ENCODE peak calls at places on chromosomes 3 and 15, in ten cellular contexts. U, L, A, S, X, B, C, O, K and F are unnamed samples. For H3K4me1, the result is how much of the 10 kb centered on the place peaks cover.

GRCh38 chr15:60935130-60935529 is 294.0 kb downstream of the RORA start:
- DNase-seq in A (no peak), K (no peak), C (no peak), S (no peak), X (no peak), U (no peak), B (no peak), L (no peak), O (no peak), F (no peak)

GRCh38 chr3:13332158-13332557 is 88.0 kb downstream of the NUP210 start:
- DNase-seq in L (no peak), O (peak), C (no peak), B (no peak), X (peak), S (no peak), A (peak), U (no peak), K (peak), F (no peak)

GRCh38 chr3:195796795-195797194 is 14.9 kb downstream of the MUC4 start:
- DNase-seq in L (no peak), C (no peak), K (no peak), X (no peak), O (no peak), B (no peak), U (no peak), S (no peak), A (no peak), F (no peak)

GRCh38 chr3:169818330-169818729 is 5.6 kb upstream of the LRRC34 start:
- DNase-seq in C (no peak), X (no peak), K (no peak), A (no peak), S (no peak), O (no peak), U (no peak), L (no peak), B (peak), F (no peak)

GRCh38 chr15:42036112-42036905 is 15.5 kb upstream of the PLA2G4E start:
- DNase-seq in A (no peak), X (no peak), K (no peak), U (no peak), B (no peak), L (no peak), O (no peak), C (no peak), S (no peak), F (no peak)

GRCh38 chr3:152834354-152835310 is at the start of gene P2RY1:
- DNase-seq in L (peak), K (no peak), O (peak), U (no peak), X (peak), S (peak), B (peak), C (peak), A (peak), F (peak)

GRCh38 chr3:4741404-4742307 is 237.6 kb upstream of the BHLHE40 start:
- DNase-seq in C (peak), O (peak), B (peak), A (peak), K (no peak), S (peak), X (no peak), U (no peak), L (peak), F (peak)

GRCh38 chr3:59774613-59775012 is 724.8 kb upstream of the CFAP20DC start:
- DNase-seq in B (peak), A (no peak), U (no peak), S (no peak), O (no peak), C (no peak), L (no peak), X (no peak), K (no peak), F (no peak)

GRCh38 chr3:141388823-141389617 is 20.7 kb downstream of the ZBTB38 start:
- DNase-seq in K (no peak), A (no peak), O (no peak), L (no peak), U (no peak), C (no peak), X (no peak), S (no peak), B (no peak), F (no peak)

DNA sequence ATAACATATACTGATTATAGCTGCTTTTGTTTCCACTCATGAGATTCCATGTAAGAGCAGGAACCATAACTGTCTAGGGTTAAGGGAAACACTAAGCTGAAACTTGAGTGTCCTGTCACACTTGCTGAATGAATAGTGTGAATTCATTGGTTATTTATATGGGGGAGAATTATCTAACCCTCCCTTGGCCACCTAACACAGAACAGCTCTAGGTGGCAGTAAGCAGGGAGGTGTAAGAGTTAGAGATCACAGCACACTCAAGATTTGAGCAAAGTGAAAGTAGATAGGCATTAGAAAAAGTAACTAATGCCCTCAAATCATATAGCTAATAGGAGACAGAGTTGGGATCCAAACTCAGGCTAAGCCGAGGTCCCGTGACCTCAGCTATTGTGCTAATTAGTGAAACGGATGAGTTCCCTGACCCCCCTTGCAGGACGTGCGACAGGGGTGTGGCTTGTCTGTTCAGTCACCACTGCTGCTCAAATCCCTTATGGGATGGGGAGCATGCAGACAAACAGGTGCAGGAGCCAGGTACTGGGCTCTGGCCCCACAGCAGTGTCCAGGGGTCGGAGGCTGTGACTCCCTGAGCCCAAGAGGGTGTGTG is 27.7 kb upstream of the ANO10 start:
- DNase-seq in A (no peak), K (no peak), O (no peak), U (no peak), C (no peak), S (no peak), X (no peak), L (no peak), B (no peak), F (no peak)
- TF ChIP-seq CTCF in A (no peak), K (no peak), O (no peak), U (no peak), C (no peak), S (no peak), X (no peak), L (no peak), B (no peak), F (no peak)

GRCh38 chr3:27722957-27723802 is 1.1 kb upstream of the EOMES start:
- DNase-seq in S (no peak), L (no peak), C (no peak), K (no peak), O (no peak), X (no peak), B (no peak), U (no peak), A (no peak), F (no peak)
- H3K4me3 ChIP-seq in S (peak), L (no peak), C (peak), K (peak), O (peak), X (peak), B (no peak), U (peak), A (no peak), F (peak)

DNA sequence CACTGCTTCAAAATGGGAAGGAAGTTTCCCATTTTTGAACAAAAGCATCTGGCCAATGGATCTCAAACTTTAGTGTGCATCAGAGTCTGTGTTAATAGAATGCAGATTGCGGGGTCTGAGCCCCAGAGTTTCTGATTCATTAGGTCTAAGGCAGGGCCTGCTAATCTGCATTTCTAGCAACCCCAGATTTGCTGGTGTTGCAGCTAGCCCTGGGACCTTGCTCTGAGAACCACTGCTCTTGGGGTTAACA is 30.7 kb upstream of the USP3 start:
- DNase-seq in X (no peak), A (no peak), L (no peak), B (no peak), S (no peak), O (no peak), U (no peak), C (no peak), K (no peak), F (no peak)
- H3K4me1 ChIP-seq in X (under half), A (under half), L (under half), B (under half), S (half or more), O (under half), U (under half), C (under half), K (under half), F (under half)

DNA sequence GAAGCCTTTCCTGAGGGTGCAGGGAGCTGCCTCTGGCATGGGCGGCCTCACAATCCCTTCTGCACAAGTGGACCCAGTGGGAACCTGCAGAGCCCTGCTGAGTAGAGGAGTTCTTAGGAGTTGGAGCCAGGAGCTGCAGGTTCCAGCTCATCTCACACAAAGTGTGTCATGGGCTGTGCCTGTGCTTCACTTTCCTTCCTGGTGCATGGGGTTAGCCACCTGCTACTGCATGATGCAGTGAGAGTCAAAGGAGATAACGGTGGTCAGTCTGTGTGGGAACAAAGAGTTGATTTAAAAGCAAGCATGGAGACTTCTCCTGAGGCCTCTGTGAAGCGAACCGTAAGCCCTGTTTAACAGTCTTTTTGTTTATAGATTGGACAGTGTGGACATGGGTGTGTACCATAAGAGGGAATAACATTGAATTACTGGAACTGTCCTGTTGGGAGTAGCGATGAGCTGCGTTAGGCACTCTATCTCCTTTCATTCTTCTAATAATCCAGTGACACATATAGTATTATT is 68.6 kb upstream of the PRR23C start:
- DNase-seq in L (no peak), K (no peak), S (no peak), O (no peak), U (no peak), X (no peak), B (no peak), C (no peak), A (no peak), F (no peak)
- TF ChIP-seq CTCF in L (no peak), K (no peak), S (no peak), O (no peak), U (no peak), X (no peak), B (no peak), C (no peak), A (no peak), F (no peak)

GRCh38 chr3:112634786-112635541 is 6.0 kb downstream of the CCDC80 start:
- DNase-seq in U (no peak), O (no peak), S (no peak), B (peak), C (no peak), X (no peak), K (no peak), A (no peak), L (no peak), F (no peak)

GRCh38 chr3:112631257-112631656 is 9.7 kb downstream of the CCDC80 start:
- DNase-seq in B (no peak), X (no peak), L (no peak), O (no peak), C (no peak), K (no peak), A (no peak), U (no peak), S (no peak), F (no peak)

GRCh38 chr3:112633757-112634156 is 7.2 kb downstream of the CCDC80 start:
- DNase-seq in X (no peak), U (no peak), L (no peak), A (no peak), K (no peak), O (no peak), C (no peak), B (no peak), S (no peak), F (no peak)

GRCh38 chr3:112633191-112633590 is 7.8 kb downstream of the CCDC80 start:
- DNase-seq in K (no peak), B (no peak), A (no peak), S (no peak), C (no peak), U (no peak), L (no peak), X (no peak), O (no peak), F (no peak)

DNA sequence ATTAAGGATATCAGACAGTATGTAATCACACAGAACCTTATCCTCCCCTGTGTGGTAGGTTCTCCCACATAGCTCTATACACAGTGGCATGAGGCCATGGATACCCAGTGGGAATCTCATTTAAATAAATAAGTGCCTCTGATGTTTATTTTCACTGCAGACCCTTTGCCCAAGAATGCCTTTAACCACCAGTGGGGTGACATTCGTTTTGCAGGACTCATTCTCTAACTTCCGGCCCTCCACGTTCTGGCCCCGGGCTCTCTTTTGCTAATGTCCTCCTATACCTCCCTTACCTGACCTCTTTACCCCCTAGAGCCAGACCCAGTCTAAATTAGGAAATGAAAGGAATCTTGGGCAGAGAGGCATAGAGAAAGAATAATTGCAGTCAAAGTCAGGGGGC is 8.3 kb downstream of the CCDC80 start:
- DNase-seq in S (no peak), X (no peak), A (no peak), B (peak), O (no peak), U (no peak), K (no peak), L (no peak), C (no peak), F (no peak)
- H3K4me3 ChIP-seq in S (no peak), X (no peak), A (no peak), B (no peak), O (no peak), U (no peak), K (peak), L (no peak), C (no peak), F (no peak)

GRCh38 chr3:18344306-18345014 is 80.7 kb downstream of the SATB1 start:
- DNase-seq in U (no peak), B (no peak), L (no peak), X (no peak), C (no peak), A (no peak), S (no peak), K (no peak), O (no peak), F (no peak)

GRCh38 chr3:18338827-18339226 is 86.3 kb downstream of the SATB1 start:
- DNase-seq in X (no peak), L (no peak), O (no peak), U (no peak), A (no peak), S (no peak), B (no peak), C (no peak), K (no peak), F (no peak)

GRCh38 chr3:18346097-18346496 is 79.0 kb downstream of the SATB1 start:
- DNase-seq in K (no peak), S (no peak), B (no peak), X (no peak), C (no peak), A (no peak), L (no peak), U (no peak), O (no peak), F (no peak)

GRCh38 chr3:18345015-18345367 is 80.1 kb downstream of the SATB1 start:
- DNase-seq in K (no peak), O (no peak), X (no peak), A (no peak), L (no peak), S (no peak), C (no peak), B (no peak), U (no peak), F (no peak)

DNA sequence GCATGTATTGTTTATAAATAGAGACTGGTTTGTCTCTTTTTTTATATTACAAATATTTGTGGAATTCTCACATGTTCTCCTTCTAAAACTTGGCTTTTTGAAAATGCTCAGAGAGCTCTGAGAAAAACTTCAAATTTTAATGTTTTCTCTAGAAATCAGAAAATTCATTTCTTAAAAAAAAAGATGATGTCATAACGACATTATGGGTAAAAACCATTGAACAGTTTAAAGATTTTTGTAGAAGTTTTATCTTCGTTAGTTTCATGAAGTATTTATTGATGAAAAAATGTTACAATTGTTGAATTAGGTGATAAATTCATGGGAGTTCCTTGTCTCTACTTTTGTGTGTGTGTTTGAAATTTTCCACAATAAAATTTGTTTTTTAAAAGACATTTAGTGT is 81.3 kb downstream of the SATB1 start:
- DNase-seq in S (no peak), B (no peak), X (no peak), A (no peak), O (no peak), C (no peak), K (no peak), U (no peak), L (no peak), F (no peak)
- H3K4me1 ChIP-seq in S (under half), B (under half), X (under half), A (under half), O (under half), C (under half), K (under half), U (under half), L (under half), F (under half)

DNA sequence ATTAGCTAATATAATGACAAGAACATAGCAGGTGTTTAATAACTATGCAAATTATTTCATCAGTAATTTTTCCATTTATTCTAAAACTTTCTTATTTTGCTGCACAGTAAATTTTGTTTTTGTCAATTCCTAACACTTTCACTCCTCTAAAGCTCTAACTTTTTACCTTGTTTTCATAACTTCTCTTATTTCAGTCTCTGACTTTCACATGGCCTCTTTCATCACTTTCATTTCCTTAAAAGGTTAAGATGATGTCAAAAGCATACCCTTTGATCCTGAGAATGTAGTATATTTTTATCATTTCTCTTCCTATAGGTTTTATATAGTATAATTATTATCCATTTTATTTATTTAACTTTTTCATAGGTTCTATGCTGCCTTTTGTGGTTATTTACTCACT is 1325.8 kb upstream of the ALCAM start:
- DNase-seq in B (no peak), U (no peak), S (no peak), L (no peak), X (no peak), O (no peak), C (no peak), A (no peak), K (no peak), F (no peak)
- TF ChIP-seq CTCF in B (no peak), U (no peak), S (no peak), L (no peak), X (no peak), O (no peak), C (no peak), A (no peak), K (no peak), F (no peak)

GRCh38 chr3:112640864-112641751 is at the start of gene CCDC80:
- DNase-seq in S (peak), O (no peak), K (no peak), C (no peak), U (no peak), B (peak), X (no peak), A (no peak), L (no peak), F (no peak)
- H3K4me3 ChIP-seq in S (peak), O (peak), K (peak), C (peak), U (no peak), B (peak), X (peak), A (no peak), L (no peak), F (peak)

GRCh38 chr3:129441782-129442181 is 1.8 kb downstream of the IFT122 start:
- DNase-seq in U (no peak), S (no peak), C (no peak), A (no peak), B (peak), O (no peak), X (no peak), L (no peak), K (no peak), F (peak)

GRCh38 chr3:129442947-129443346 is 2.9 kb downstream of the IFT122 start:
- DNase-seq in A (no peak), K (no peak), B (no peak), S (no peak), L (no peak), O (no peak), X (no peak), C (no peak), U (no peak), F (no peak)

GRCh38 chr3:129440648-129441190 is 695 bp downstream of the IFT122 start:
- DNase-seq in S (no peak), K (no peak), B (no peak), C (no peak), L (no peak), A (no peak), U (no peak), O (no peak), X (no peak), F (no peak)

GRCh38 chr3:129441215-129441614 is 1.2 kb downstream of the IFT122 start:
- DNase-seq in B (no peak), A (no peak), L (no peak), K (no peak), C (no peak), S (no peak), U (no peak), O (no peak), X (no peak), F (no peak)

DNA sequence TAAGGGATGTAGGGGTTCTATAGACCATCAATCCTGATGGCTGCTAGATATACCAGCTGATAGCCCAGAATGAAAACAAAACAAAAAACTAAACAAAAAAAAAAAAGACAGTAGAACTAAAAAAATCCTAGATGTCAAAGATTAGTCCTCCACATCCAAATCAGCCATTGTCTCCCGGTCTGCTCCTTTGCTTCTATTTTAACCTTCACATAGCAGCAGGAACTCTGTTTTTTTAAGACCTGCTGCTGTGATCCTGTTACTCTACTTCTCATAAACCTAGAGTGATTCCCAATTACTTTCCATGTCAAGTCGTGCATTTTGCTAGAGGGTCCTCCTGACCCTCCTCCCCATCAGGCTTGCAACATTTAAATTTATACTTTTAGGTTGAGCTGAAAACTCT is 2.5 kb downstream of the IFT122 start:
- DNase-seq in B (no peak), U (no peak), A (no peak), X (no peak), K (no peak), L (no peak), O (no peak), C (no peak), S (no peak), F (no peak)
- H3K4me1 ChIP-seq in B (under half), U (under half), A (under half), X (half or more), K (under half), L (under half), O (half or more), C (half or more), S (under half), F (half or more)